ENCODE peak calls at places on chromosomes 16 and 17, in ten cellular contexts. E is lower lobe of right lung, M is SJSA1, Q is psoas muscle, L is RWPE1, Y is heart right ventricle, T is GM12878, O is GM23248, C is prostate gland, B is PC-9. D is an unnamed sample.

GRCh38 chr17:28741358-28742349 is 2.2 kb upstream of the TRAF4 start:
- DNase-seq in T (no peak), L (no peak), B (no peak), Y (no peak), C (no peak), M (peak; percentile 35), E (no peak), Q (no peak), O (no peak), D (no peak)

GRCh38 chr16:15776572-15776971 is 80.3 kb downstream of the MYH11 start:
- DNase-seq in Q (no peak), O (no peak), B (no peak), E (no peak), C (no peak), T (no peak), L (no peak), Y (no peak), M (no peak), D (no peak)

GRCh38 chr17:35895602-35896001 is 15.4 kb upstream of the CCL5 start:
- DNase-seq in Q (no peak), C (no peak), E (no peak), T (no peak), Y (no peak), M (no peak), B (no peak), O (peak; percentile 35), L (no peak), D (peak; percentile 92)

GRCh38 chr16:70157477-70158260 is 15.9 kb upstream of the CLEC18C start:
- DNase-seq in M (no peak), L (no peak), E (no peak), Q (no peak), O (no peak), B (no peak), T (no peak), Y (no peak), C (peak; percentile 3), D (no peak)

GRCh38 chr16:27761816-27762215 is 211.9 kb downstream of the KATNIP start:
- DNase-seq in O (no peak), B (no peak), Q (no peak), L (no peak), T (no peak), C (no peak), E (peak; percentile 16), M (no peak), Y (no peak), D (no peak)

GRCh38 chr17:43855061-43855460 is 8.1 kb downstream of the CD300LG start:
- DNase-seq in B (no peak), T (no peak), Q (no peak), O (no peak), M (no peak), L (no peak), E (no peak), Y (no peak), C (no peak), D (no peak)

GRCh38 chr17:62165378-62165722 is 100.3 kb upstream of the MED13 start:
- DNase-seq in B (no peak), C (no peak), L (no peak), Q (no peak), Y (no peak), E (no peak), O (no peak), M (no peak), T (peak; percentile 5), D (no peak)

GRCh38 chr16:69680358-69680757 is 46.0 kb downstream of the NQO1 start:
- DNase-seq in B (no peak), C (no peak), E (no peak), L (no peak), O (no peak), T (no peak), Y (no peak), M (no peak), Q (no peak), D (no peak)

GRCh38 chr17:57701121-57701520 is 44.0 kb downstream of the CCDC182 start:
- DNase-seq in C (no peak), E (no peak), L (no peak), T (no peak), O (no peak), B (no peak), M (no peak), Q (no peak), Y (no peak), D (no peak)

DNA sequence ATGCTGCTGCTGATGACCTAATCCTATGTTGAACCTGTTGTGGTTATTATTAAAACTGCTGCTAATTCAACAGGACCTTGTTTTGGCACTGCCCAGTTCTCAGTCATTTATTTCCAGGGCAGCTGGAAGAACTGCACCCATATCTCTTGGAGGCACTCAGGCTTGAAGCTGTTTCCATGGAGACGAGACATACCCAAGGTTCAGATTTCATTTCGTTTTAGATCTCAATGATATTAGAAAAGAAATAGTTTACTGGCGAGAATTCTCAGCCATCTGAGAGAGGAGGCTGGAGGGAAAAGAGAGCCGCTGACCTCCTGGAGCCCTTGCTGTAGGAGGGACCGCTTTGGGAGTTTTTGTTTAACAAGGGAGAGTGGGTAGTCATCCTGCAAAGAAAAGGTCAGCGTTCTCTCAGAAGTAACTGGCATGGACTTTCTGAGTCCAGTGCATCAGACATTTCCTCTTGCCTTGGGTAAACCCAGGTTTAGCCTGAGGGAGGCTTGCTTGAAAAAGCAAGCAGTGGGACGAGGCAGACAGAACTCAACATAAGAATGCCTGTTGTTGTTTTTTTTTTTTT is 75.4 kb downstream of the YPEL2 start:
- DNase-seq in C (no peak), T (no peak), L (no peak), M (no peak), Y (no peak), B (peak; percentile 56), Q (no peak), O (no peak), E (no peak), D (peak; percentile 73)
- H3K27ac ChIP-seq in C (no peak overlapping the region), T (no peak overlapping the region), L (no peak overlapping the region), M (no peak overlapping the region), Y (peak overlapping the region; percentile 67), B (no peak overlapping the region), Q (peak overlapping the region; percentile 71), O (no peak overlapping the region), E (no peak overlapping the region), D (no peak overlapping the region)

GRCh38 chr16:84845496-84846002 is 25.8 kb downstream of the CRISPLD2 start:
- DNase-seq in B (no peak), C (no peak), L (no peak), Q (no peak), E (peak; percentile 28), Y (no peak), O (no peak), T (no peak), M (no peak), D (no peak)
- H3K27ac ChIP-seq in B (no peak overlapping the region), C (no peak overlapping the region), L (no peak overlapping the region), Q (no peak overlapping the region), E (no peak overlapping the region), Y (no peak overlapping the region), O (no peak overlapping the region), T (no peak overlapping the region), M (no peak overlapping the region), D (no peak overlapping the region)

GRCh38 chr17:72394531-72394930 is 273.7 kb downstream of the SOX9 start:
- DNase-seq in C (peak; percentile 39), Q (no peak), E (no peak), T (no peak), B (no peak), Y (no peak), M (no peak), O (no peak), L (no peak), D (no peak)

GRCh38 chr17:72392056-72393010 is 271.5 kb downstream of the SOX9 start:
- DNase-seq in Q (no peak), Y (no peak), M (peak; percentile 91), L (no peak), E (no peak), C (no peak), B (no peak), O (peak; percentile 89), T (peak; percentile 68), D (peak; percentile 57)

GRCh38 chr17:72390675-72391501 is 270.1 kb downstream of the SOX9 start:
- DNase-seq in E (no peak), O (peak; percentile 71), C (no peak), Y (no peak), Q (no peak), M (no peak), B (no peak), L (peak; percentile 74), T (no peak), D (peak; percentile 70)

GRCh38 chr17:72396121-72396520 is 275.3 kb downstream of the SOX9 start:
- DNase-seq in T (no peak), B (no peak), E (no peak), M (no peak), O (no peak), Y (no peak), L (no peak), Q (no peak), C (no peak), D (no peak)

DNA sequence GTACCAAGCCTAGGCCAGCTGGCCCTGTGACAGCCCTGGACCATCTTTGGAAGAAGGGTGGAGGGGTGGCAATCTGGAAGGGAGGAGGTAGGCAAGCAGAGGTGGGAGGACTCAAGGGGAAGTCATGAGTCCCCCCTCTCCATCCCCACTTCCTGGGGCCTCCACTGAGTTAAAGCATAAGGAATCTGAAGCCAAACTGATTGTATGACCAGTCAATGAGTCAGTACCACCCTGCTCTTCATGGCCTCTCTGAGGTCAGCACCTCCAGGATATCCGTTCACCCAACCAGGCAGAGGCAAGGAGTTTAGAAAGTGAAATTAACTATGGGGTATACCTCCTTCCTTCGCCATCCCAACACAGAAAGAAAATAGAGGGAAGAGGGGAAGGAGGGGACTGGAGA is 272.7 kb downstream of the SOX9 start:
- DNase-seq in T (no peak), C (no peak), O (peak; percentile 85), Q (no peak), B (peak; percentile 40), Y (no peak), E (no peak), L (peak; percentile 91), M (peak; percentile 95), D (peak; percentile 76)
- H3K27ac ChIP-seq in T (no peak overlapping the region), C (no peak overlapping the region), O (no peak overlapping the region), Q (no peak overlapping the region), B (peak overlapping the region; percentile 79), Y (no peak overlapping the region), E (no peak overlapping the region), L (peak overlapping the region; percentile 24), M (peak overlapping the region; percentile 84), D (peak overlapping the region; percentile 70)

GRCh38 chr17:45131294-45131615 is 1.1 kb downstream of the PLCD3 start:
- DNase-seq in E (no peak), M (no peak), B (no peak), Y (no peak), L (no peak), O (no peak), C (no peak), Q (no peak), T (no peak), D (no peak)

GRCh38 chr17:45129426-45129939 is 2.8 kb downstream of the PLCD3 start:
- DNase-seq in Q (peak; percentile 72), Y (no peak), C (no peak), B (peak; percentile 60), L (no peak), O (peak; percentile 53), M (no peak), T (no peak), E (no peak), D (no peak)

GRCh38 chr17:45129940-45130639 is 2.2 kb downstream of the PLCD3 start:
- DNase-seq in B (peak; percentile 92), Q (peak; percentile 45), T (no peak), E (no peak), Y (no peak), M (no peak), L (no peak), C (no peak), O (peak; percentile 47), D (no peak)

GRCh38 chr17:45131616-45132301 is 556 bp downstream of the PLCD3 start:
- DNase-seq in T (no peak), E (peak; percentile 68), M (no peak), B (peak; percentile 44), Q (peak; percentile 74), L (no peak), Y (peak; percentile 70), C (no peak), O (peak; percentile 56), D (no peak)

GRCh38 chr17:45130640-45131293 is 1.5 kb downstream of the PLCD3 start:
- DNase-seq in Y (no peak), B (no peak), M (no peak), C (no peak), O (no peak), T (no peak), L (no peak), Q (no peak), E (no peak), D (no peak)
- H3K27ac ChIP-seq in Y (peak overlapping the region; percentile 89), B (peak overlapping the region; percentile 61), M (no peak overlapping the region), C (peak overlapping the region; percentile 97), O (no peak overlapping the region), T (no peak overlapping the region), L (peak overlapping the region; percentile 100), Q (peak overlapping the region; percentile 91), E (peak overlapping the region; percentile 24), D (no peak overlapping the region)

D was measured in brain microvascular endothelial cell.